ENCODE peak calls at places on chromosomes 16 and 17, in four cellular contexts. One of them, this sample, is unnamed.

GRCh38 chr16:48000622-48001021 is 155.2 kb downstream of the ABCC12 start:
- DNase-seq in heart right ventricle: no peak
- DNase-seq in CD8-positive, alpha-beta T cell: no peak
- DNase-seq in MM.1S: no peak
- DNase-seq in this sample: no peak

GRCh38 chr17:4551141-4551540 is 4.0 kb downstream of the MYBBP1A start:
- DNase-seq in CD8-positive, alpha-beta T cell: no peak
- DNase-seq in heart right ventricle: no peak
- DNase-seq in MM.1S: no peak
- DNase-seq in this sample: no peak

GRCh38 chr17:31269597-31269996 is 27.4 kb downstream of the OMG start:
- DNase-seq in CD8-positive, alpha-beta T cell: no peak
- DNase-seq in heart right ventricle: no peak
- DNase-seq in MM.1S: no peak
- DNase-seq in this sample: no peak

GRCh38 chr17:15493031-15493750 is 25.8 kb upstream of the CDRT4 start:
- DNase-seq in MM.1S: no peak
- DNase-seq in heart right ventricle: no peak
- DNase-seq in CD8-positive, alpha-beta T cell: no peak
- DNase-seq in this sample: no peak

GRCh38 chr17:8631554-8631877 is 991 bp upstream of the MYH10 start:
- DNase-seq in CD8-positive, alpha-beta T cell: no peak
- DNase-seq in MM.1S: no peak
- DNase-seq in heart right ventricle: no peak
- DNase-seq in this sample: no peak

GRCh38 chr17:73231363-73231762 is 30.3 kb downstream of the CPSF4L start:
- DNase-seq in MM.1S: no peak
- DNase-seq in heart right ventricle: no peak
- DNase-seq in CD8-positive, alpha-beta T cell: no peak
- DNase-seq in this sample: no peak

GRCh38 chr17:79888009-79888540 is 48.8 kb upstream of the CBX4 start:
- DNase-seq in MM.1S: no peak
- DNase-seq in heart right ventricle: no peak
- DNase-seq in CD8-positive, alpha-beta T cell: no peak
- DNase-seq in this sample: no peak

GRCh38 chr16:52498640-52499039 is 48.3 kb downstream of the TOX3 start:
- DNase-seq in CD8-positive, alpha-beta T cell: no peak
- DNase-seq in MM.1S: no peak
- DNase-seq in heart right ventricle: no peak
- DNase-seq in this sample: no peak

GRCh38 chr16:64469906-64470702 is 651.8 kb downstream of the CDH11 start:
- DNase-seq in MM.1S: no peak
- DNase-seq in heart right ventricle: peak; percentile 17
- DNase-seq in CD8-positive, alpha-beta T cell: no peak
- DNase-seq in this sample: no peak

GRCh38 chr17:65413390-65413789 is 148.1 kb downstream of the AXIN2 start:
- DNase-seq in heart right ventricle: no peak
- DNase-seq in CD8-positive, alpha-beta T cell: no peak
- DNase-seq in MM.1S: no peak
- DNase-seq in this sample: no peak

GRCh38 chr16:25922438-25922837 is 230.7 kb downstream of the HS3ST4 start:
- DNase-seq in MM.1S: peak; percentile 32
- DNase-seq in CD8-positive, alpha-beta T cell: no peak
- DNase-seq in heart right ventricle: no peak
- DNase-seq in this sample: no peak

GRCh38 chr17:63041722-63042121 is 75.7 kb downstream of the TANC2 start:
- DNase-seq in MM.1S: no peak
- DNase-seq in CD8-positive, alpha-beta T cell: no peak
- DNase-seq in heart right ventricle: no peak
- DNase-seq in this sample: no peak

GRCh38 chr17:78706271-78706915 is 75.7 kb downstream of the CYTH1 start:
- DNase-seq in CD8-positive, alpha-beta T cell: no peak
- DNase-seq in MM.1S: no peak
- DNase-seq in heart right ventricle: no peak
- DNase-seq in this sample: no peak

GRCh38 chr17:66684716-66685115 is 150.2 kb upstream of the CACNG5 start:
- DNase-seq in MM.1S: no peak
- DNase-seq in CD8-positive, alpha-beta T cell: no peak
- DNase-seq in heart right ventricle: no peak
- DNase-seq in this sample: no peak

GRCh38 chr17:50051082-50051576 is 4.8 kb upstream of the ITGA3 start:
- DNase-seq in MM.1S: peak; percentile 15
- DNase-seq in CD8-positive, alpha-beta T cell: no peak
- DNase-seq in heart right ventricle: no peak
- DNase-seq in this sample: peak; percentile 43

GRCh38 chr16:31876955-31877828 is 3.6 kb downstream of the ZNF267 start:
- DNase-seq in MM.1S: peak; percentile 80
- DNase-seq in CD8-positive, alpha-beta T cell: peak; percentile 59
- DNase-seq in heart right ventricle: no peak
- DNase-seq in this sample: peak; percentile 71

GRCh38 chr17:65042911-65043310 is 13.6 kb downstream of the GNA13 start:
- DNase-seq in MM.1S: no peak
- DNase-seq in CD8-positive, alpha-beta T cell: no peak
- DNase-seq in heart right ventricle: no peak
- DNase-seq in this sample: no peak

GRCh38 chr16:86664518-86665318 is 86.4 kb downstream of the FOXL1 start:
- DNase-seq in MM.1S: no peak
- DNase-seq in CD8-positive, alpha-beta T cell: no peak
- DNase-seq in heart right ventricle: no peak
- DNase-seq in this sample: peak; percentile 76

GRCh38 chr16:83215417-83216001 is 588.7 kb downstream of the CDH13 start:
- DNase-seq in CD8-positive, alpha-beta T cell: peak; percentile 25
- DNase-seq in heart right ventricle: peak; percentile 18
- DNase-seq in MM.1S: peak; percentile 11
- DNase-seq in this sample: no peak

GRCh38 chr16:87068751-87069150 is 248.4 kb downstream of the C16orf95 start:
- DNase-seq in heart right ventricle: no peak
- DNase-seq in CD8-positive, alpha-beta T cell: no peak
- DNase-seq in MM.1S: no peak
- DNase-seq in this sample: no peak

GRCh38 chr16:61289141-61289540 is 747.1 kb downstream of the CDH8 start:
- DNase-seq in CD8-positive, alpha-beta T cell: no peak
- DNase-seq in MM.1S: no peak
- DNase-seq in heart right ventricle: no peak
- DNase-seq in this sample: no peak
- H3K27ac ChIP-seq in CD8-positive, alpha-beta T cell: no peak overlapping the region
- H3K27ac ChIP-seq in MM.1S: no peak overlapping the region
- H3K27ac ChIP-seq in heart right ventricle: no peak overlapping the region
- H3K27ac ChIP-seq in this sample: no peak overlapping the region

GRCh38 chr17:7221281-7222092 is 1.7 kb downstream of the ACADVL start:
- DNase-seq in CD8-positive, alpha-beta T cell: no peak
- DNase-seq in MM.1S: no peak
- DNase-seq in heart right ventricle: no peak
- DNase-seq in this sample: no peak
- H3K27ac ChIP-seq in CD8-positive, alpha-beta T cell: no peak overlapping the region
- H3K27ac ChIP-seq in MM.1S: no peak overlapping the region
- H3K27ac ChIP-seq in heart right ventricle: peak overlapping the region; percentile 96
- H3K27ac ChIP-seq in this sample: no peak overlapping the region

DNA sequence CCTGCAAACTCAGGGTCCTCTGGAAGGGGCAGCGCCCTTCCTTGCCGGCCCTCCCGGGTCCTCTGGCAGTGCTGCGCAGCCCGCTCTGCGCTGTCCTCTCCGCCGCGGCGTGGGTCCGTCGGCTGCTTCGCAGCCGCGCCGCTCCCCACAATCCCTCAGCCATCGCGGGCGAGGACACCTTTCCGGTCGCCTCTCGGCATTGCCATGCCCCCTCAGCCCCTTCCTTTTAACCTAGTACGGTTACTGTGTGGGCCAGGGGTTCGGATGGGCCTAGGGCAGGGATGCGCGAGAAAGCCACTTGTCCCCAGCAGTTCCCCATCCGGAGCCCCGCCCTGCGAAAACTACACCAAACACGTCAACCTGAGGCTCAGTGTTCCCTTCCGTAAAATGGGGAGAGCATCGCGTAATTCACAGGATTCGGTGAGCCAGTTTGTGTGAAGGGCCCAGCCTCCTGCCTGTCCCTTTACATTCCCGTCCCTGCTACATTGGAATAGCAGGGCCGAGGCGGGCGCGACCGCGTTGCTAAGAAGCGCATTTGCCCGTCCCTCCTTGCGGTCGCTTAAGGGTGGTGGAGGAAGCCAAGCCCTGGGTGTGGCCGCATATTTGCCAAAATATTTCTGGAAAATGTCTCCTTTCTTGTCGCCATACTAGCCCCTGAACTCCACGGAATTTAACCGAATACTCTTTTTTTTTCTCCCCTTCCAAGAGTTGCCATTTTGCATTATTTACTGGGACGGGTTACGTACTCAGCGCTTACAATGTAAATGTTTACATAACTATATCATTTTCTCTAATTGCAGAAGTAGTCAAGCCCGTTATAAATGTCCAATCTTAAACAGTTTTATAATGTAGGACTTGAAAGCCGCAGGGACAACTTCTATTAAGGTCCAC is 13.2 kb downstream of the COPZ2 start:
- DNase-seq in MM.1S: peak; percentile 25
- DNase-seq in heart right ventricle: peak; percentile 42
- DNase-seq in CD8-positive, alpha-beta T cell: peak; percentile 32
- DNase-seq in this sample: peak; percentile 24
- H3K27ac ChIP-seq in MM.1S: no peak overlapping the region
- H3K27ac ChIP-seq in heart right ventricle: peak overlapping the region; percentile 83
- H3K27ac ChIP-seq in CD8-positive, alpha-beta T cell: peak overlapping the region; percentile 15
- H3K27ac ChIP-seq in this sample: peak overlapping the region; percentile 70

GRCh38 chr17:404703-405102 is 52.1 kb upstream of the RPH3AL start:
- DNase-seq in heart right ventricle: no peak
- DNase-seq in MM.1S: no peak
- DNase-seq in CD8-positive, alpha-beta T cell: no peak
- DNase-seq in this sample: no peak
- H3K27ac ChIP-seq in heart right ventricle: no peak overlapping the region
- H3K27ac ChIP-seq in MM.1S: no peak overlapping the region
- H3K27ac ChIP-seq in CD8-positive, alpha-beta T cell: no peak overlapping the region
- H3K27ac ChIP-seq in this sample: no peak overlapping the region

GRCh38 chr17:19486351-19487008 is 47.2 kb upstream of the SLC47A1 start:
- DNase-seq in heart right ventricle: no peak
- DNase-seq in CD8-positive, alpha-beta T cell: no peak
- DNase-seq in MM.1S: no peak
- DNase-seq in this sample: no peak
- H3K27ac ChIP-seq in heart right ventricle: no peak overlapping the region
- H3K27ac ChIP-seq in CD8-positive, alpha-beta T cell: no peak overlapping the region
- H3K27ac ChIP-seq in MM.1S: no peak overlapping the region
- H3K27ac ChIP-seq in this sample: no peak overlapping the region